ENCODE peak calls at places on chromosome 3, in eight cellular contexts. E, O, N, V, C, M, H and W are unnamed samples.

GRCh38 chr3:194255252-194256039 is 95.7 kb downstream of the CPN2 start:
- DNase-seq in M (no peak), V (peak; percentile 55), O (peak; percentile 92), H (no peak), C (no peak), N (peak; percentile 82), E (no peak), W (peak; percentile 18)

GRCh38 chr3:58059349-58060321 is 51.4 kb downstream of the FLNB start:
- DNase-seq in N (no peak), M (peak; percentile 47), O (peak; percentile 99), V (no peak), E (peak; percentile 94), H (peak; percentile 77), C (peak; percentile 99), W (no peak)

GRCh38 chr3:158313344-158313927 is 203.5 kb downstream of the RSRC1 start:
- DNase-seq in M (peak; percentile 61), V (no peak), N (no peak), C (peak; percentile 7), E (peak; percentile 32), O (peak; percentile 43), H (peak; percentile 49), W (peak; percentile 52)

GRCh38 chr3:148330486-148330885 is 367.2 kb upstream of the AGTR1 start:
- DNase-seq in V (no peak), O (no peak), C (no peak), N (no peak), H (no peak), M (peak; percentile 6), E (no peak), W (no peak)

GRCh38 chr3:111803123-111803593 is 55.9 kb upstream of the PHLDB2 start:
- DNase-seq in H (peak; percentile 98), C (peak; percentile 97), E (peak; percentile 98), M (peak; percentile 5), O (peak; percentile 86), V (no peak), N (peak; percentile 41), W (no peak)

GRCh38 chr3:124780767-124781485 is 50.7 kb downstream of the UMPS start:
- DNase-seq in M (peak; percentile 74), E (peak; percentile 82), C (peak; percentile 58), N (peak; percentile 89), O (peak; percentile 97), H (peak; percentile 46), V (peak; percentile 71), W (no peak)

GRCh38 chr3:101845405-101845804 is 3.9 kb upstream of the NFKBIZ start:
- DNase-seq in E (no peak), M (no peak), N (no peak), H (no peak), O (no peak), C (no peak), V (no peak), W (no peak)

GRCh38 chr3:6455031-6455430 is 405.9 kb upstream of the GRM7 start:
- DNase-seq in O (no peak), C (no peak), N (no peak), M (no peak), V (no peak), E (no peak), H (no peak), W (no peak)

GRCh38 chr3:132535575-132536441 is 61.3 kb upstream of the ACKR4 start:
- DNase-seq in E (peak; percentile 91), C (peak; percentile 90), M (peak; percentile 73), O (peak; percentile 83), N (peak; percentile 24), V (peak; percentile 86), H (peak; percentile 89), W (peak; percentile 75)

GRCh38 chr3:148790841-148791240 is 36.8 kb upstream of the CPB1 start:
- DNase-seq in N (no peak), H (peak; percentile 16), C (no peak), E (no peak), M (no peak), O (peak; percentile 21), V (no peak), W (no peak)

GRCh38 chr3:141386611-141387110 is 18.4 kb downstream of the ZBTB38 start:
- DNase-seq in C (peak; percentile 83), O (no peak), H (peak; percentile 76), N (no peak), M (no peak), V (no peak), E (peak; percentile 73), W (peak; percentile 82)

GRCh38 chr3:40097507-40098117 is 211.9 kb upstream of the EIF1B start:
- DNase-seq in N (no peak), O (no peak), E (peak; percentile 54), V (no peak), M (no peak), H (peak; percentile 54), C (no peak), W (no peak)

GRCh38 chr3:50130436-50130835 is 24.7 kb upstream of the SEMA3F start:
- DNase-seq in N (no peak), H (no peak), C (no peak), O (no peak), M (no peak), V (peak; percentile 58), E (no peak), W (no peak)

GRCh38 chr3:56928379-56929068 is 126.8 kb upstream of the ARHGEF3 start:
- DNase-seq in C (no peak), H (peak; percentile 18), E (peak; percentile 43), O (no peak), V (peak; percentile 48), N (no peak), M (no peak), W (peak; percentile 62)

GRCh38 chr3:3145831-3146230 is 19.1 kb downstream of the TRNT1 start:
- DNase-seq in O (no peak), H (no peak), C (peak; percentile 64), M (no peak), E (peak; percentile 24), N (no peak), V (no peak), W (no peak)

GRCh38 chr3:114624047-114624445 is 330.2 kb downstream of the TIGIT start:
- DNase-seq in N (peak; percentile 48), C (peak; percentile 71), V (no peak), H (peak; percentile 63), M (peak; percentile 18), E (peak; percentile 69), O (peak; percentile 94), W (no peak)

GRCh38 chr3:65210026-65210814 is 522.4 kb upstream of the ADAMTS9 start:
- DNase-seq in H (peak; percentile 25), V (no peak), M (no peak), N (no peak), C (no peak), O (peak; percentile 68), E (no peak), W (no peak)

GRCh38 chr3:129000742-129001100 is 383 bp upstream of the EFCC1 start:
- DNase-seq in E (no peak), C (no peak), M (no peak), H (no peak), N (no peak), V (peak; percentile 80), O (no peak), W (no peak)

GRCh38 chr3:129002573-129003569 is 1.8 kb downstream of the EFCC1 start:
- DNase-seq in M (no peak), O (no peak), C (no peak), V (peak; percentile 67), E (no peak), N (no peak), H (no peak), W (no peak)

GRCh38 chr3:129001817-129002572 is 891 bp downstream of the EFCC1 start:
- DNase-seq in O (peak; percentile 45), V (peak; percentile 75), N (no peak), C (no peak), M (peak; percentile 51), H (peak; percentile 29), E (peak; percentile 39), W (peak; percentile 27)

GRCh38 chr3:128999104-128999503 is 2.0 kb upstream of the EFCC1 start:
- DNase-seq in C (no peak), H (no peak), N (no peak), M (no peak), E (no peak), V (peak; percentile 65), O (no peak), W (no peak)

GRCh38 chr3:129001101-129001816 is at the start of gene EFCC1:
- DNase-seq in O (peak; percentile 73), V (peak; percentile 86), M (peak; percentile 55), H (peak; percentile 63), C (no peak), E (peak; percentile 53), N (peak; percentile 85), W (no peak)
- H3K4me1 ChIP-seq in O (peaks cover 16% of the 10 kb centered on the region), V (peaks cover 7% of the 10 kb centered on the region), M (no peaks in the 10 kb centered on the region), H (peaks cover 5% of the 10 kb centered on the region), C (peaks cover 10% of the 10 kb centered on the region), E (no peaks in the 10 kb centered on the region), N (peaks cover 58% of the 10 kb centered on the region), W (peaks cover 26% of the 10 kb centered on the region)

GRCh38 chr3:182814419-182815160 is 21.3 kb downstream of the ATP11B start:
- DNase-seq in O (no peak), M (no peak), V (no peak), E (no peak), C (no peak), N (no peak), H (no peak), W (no peak)
- H3K4me1 ChIP-seq in O (no peaks in the 10 kb centered on the region), M (no peaks in the 10 kb centered on the region), V (no peaks in the 10 kb centered on the region), E (peaks cover 21% of the 10 kb centered on the region), C (peaks cover 1% of the 10 kb centered on the region), N (peaks cover 62% of the 10 kb centered on the region), H (peaks cover 41% of the 10 kb centered on the region), W (no peaks in the 10 kb centered on the region)

DNA sequence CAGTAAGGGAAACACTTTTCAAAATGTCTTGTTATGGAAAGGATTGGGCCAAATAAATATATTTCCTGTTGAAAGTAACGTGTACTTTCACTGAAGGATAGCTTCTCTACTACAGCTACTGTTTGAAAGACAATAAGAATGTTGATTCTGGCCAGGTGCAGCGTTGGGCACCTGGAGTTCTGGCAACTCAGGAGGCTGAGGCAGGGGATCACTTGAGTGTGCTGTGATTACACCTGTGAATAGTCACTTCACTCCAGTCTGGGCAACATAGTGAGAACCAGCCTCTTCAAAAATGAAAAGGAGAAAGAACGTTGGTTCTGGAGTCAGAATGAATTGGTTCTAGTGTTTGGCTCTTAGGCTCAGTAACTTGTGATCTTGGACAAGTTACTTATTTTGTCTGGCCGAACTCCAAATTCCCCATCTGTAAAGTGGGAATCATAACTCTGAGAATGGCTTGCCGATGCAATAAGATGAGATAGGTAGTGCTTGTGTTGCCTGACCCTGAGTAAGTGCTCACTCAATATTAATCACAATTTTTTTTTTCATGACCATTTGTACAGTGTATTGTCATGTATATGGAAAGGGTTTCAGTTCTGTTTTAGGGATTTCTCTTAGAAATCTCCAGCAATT is 310.8 kb downstream of the PTPRG start:
- DNase-seq in V (no peak), H (no peak), N (no peak), C (no peak), E (no peak), O (no peak), M (no peak), W (no peak)
- H3K4me1 ChIP-seq in V (peaks cover 26% of the 10 kb centered on the region), H (peaks cover 59% of the 10 kb centered on the region), N (peaks cover 68% of the 10 kb centered on the region), C (peaks cover 17% of the 10 kb centered on the region), E (peaks cover 22% of the 10 kb centered on the region), O (peaks cover 6% of the 10 kb centered on the region), M (peaks cover 42% of the 10 kb centered on the region), W (no peaks in the 10 kb centered on the region)

DNA sequence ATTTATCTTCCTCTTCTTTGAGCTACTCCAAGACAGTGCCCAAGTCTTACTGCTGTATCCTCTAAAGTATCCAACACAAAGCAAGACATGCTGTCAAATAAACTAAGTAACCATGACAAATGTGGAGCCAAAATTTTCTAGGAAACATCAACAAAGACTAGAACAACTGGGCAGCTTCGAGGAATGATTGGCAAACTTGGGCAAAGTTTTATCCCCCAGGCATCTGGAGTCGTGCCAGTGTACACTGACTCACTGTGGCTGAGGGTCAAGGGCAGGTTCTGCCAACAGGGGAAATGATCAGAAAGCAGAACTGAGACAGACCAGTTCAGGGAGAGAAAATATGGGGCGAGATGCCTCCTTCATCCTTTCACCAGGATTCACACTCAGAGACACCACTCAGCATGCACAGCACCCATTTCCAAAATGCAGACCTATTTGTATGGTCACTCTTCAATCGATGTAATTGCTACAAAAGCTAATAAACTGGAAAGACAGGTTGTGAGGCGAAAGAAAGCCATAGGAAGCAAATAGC is 65.8 kb downstream of the MB21D2 start:
- DNase-seq in V (no peak), N (no peak), C (peak; percentile 42), E (peak; percentile 74), M (no peak), H (peak; percentile 81), O (peak; percentile 75), W (no peak)
- H3K4me1 ChIP-seq in V (no peaks in the 10 kb centered on the region), N (peaks cover 24% of the 10 kb centered on the region), C (peaks cover 20% of the 10 kb centered on the region), E (peaks cover 44% of the 10 kb centered on the region), M (no peaks in the 10 kb centered on the region), H (peaks cover 11% of the 10 kb centered on the region), O (peaks cover 12% of the 10 kb centered on the region), W (no peaks in the 10 kb centered on the region)